ENCODE peak calls at places on chromosomes 11 and 22, in eight cellular contexts. One of them, this sample, is unnamed.
A peak's percentile ranks its signal among the peaks of the same experiment; 100 is the strongest.

GRCh38 chr11:28835790-28836189 is 727.6 kb downstream of the METTL15 start:
- DNase-seq in CD4-positive, CD25-positive, alpha-beta regulatory T cell: no peak
- DNase-seq in IMR-90: peak; percentile 57
- DNase-seq in CD8-positive, alpha-beta T cell: no peak
- DNase-seq in K562: no peak
- DNase-seq in gastrocnemius medialis: no peak
- DNase-seq in mammary epithelial cell: peak; percentile 51
- DNase-seq in lung: no peak
- DNase-seq in this sample: no peak

GRCh38 chr11:100671471-100671870 is 15.6 kb upstream of the ARHGAP42 start:
- DNase-seq in CD4-positive, CD25-positive, alpha-beta regulatory T cell: no peak
- DNase-seq in IMR-90: peak; percentile 44
- DNase-seq in CD8-positive, alpha-beta T cell: no peak
- DNase-seq in K562: no peak
- DNase-seq in gastrocnemius medialis: no peak
- DNase-seq in mammary epithelial cell: no peak
- DNase-seq in lung: no peak
- DNase-seq in this sample: no peak

GRCh38 chr11:31397239-31397834 is 27.7 kb downstream of the DNAJC24 start:
- DNase-seq in CD4-positive, CD25-positive, alpha-beta regulatory T cell: no peak
- DNase-seq in IMR-90: peak; percentile 22
- DNase-seq in CD8-positive, alpha-beta T cell: no peak
- DNase-seq in K562: peak; percentile 23
- DNase-seq in gastrocnemius medialis: no peak
- DNase-seq in mammary epithelial cell: peak; percentile 2
- DNase-seq in lung: no peak
- DNase-seq in this sample: no peak

GRCh38 chr22:20185750-20186149 is 34.9 kb upstream of the CCDC188 start:
- DNase-seq in CD4-positive, CD25-positive, alpha-beta regulatory T cell: no peak
- DNase-seq in IMR-90: no peak
- DNase-seq in CD8-positive, alpha-beta T cell: no peak
- DNase-seq in K562: no peak
- DNase-seq in gastrocnemius medialis: no peak
- DNase-seq in mammary epithelial cell: no peak
- DNase-seq in lung: no peak
- DNase-seq in this sample: no peak

GRCh38 chr11:27968461-27968860 is 139.5 kb downstream of the KIF18A start:
- DNase-seq in CD4-positive, CD25-positive, alpha-beta regulatory T cell: no peak
- DNase-seq in IMR-90: no peak
- DNase-seq in CD8-positive, alpha-beta T cell: no peak
- DNase-seq in K562: no peak
- DNase-seq in gastrocnemius medialis: no peak
- DNase-seq in mammary epithelial cell: no peak
- DNase-seq in lung: no peak
- DNase-seq in this sample: no peak

GRCh38 chr11:118175031-118175531 is 1.4 kb downstream of the SCN2B start:
- DNase-seq in CD4-positive, CD25-positive, alpha-beta regulatory T cell: no peak
- DNase-seq in IMR-90: peak; percentile 62
- DNase-seq in CD8-positive, alpha-beta T cell: no peak
- DNase-seq in K562: no peak
- DNase-seq in gastrocnemius medialis: peak; percentile 35
- DNase-seq in mammary epithelial cell: peak; percentile 75
- DNase-seq in lung: no peak
- DNase-seq in this sample: no peak

GRCh38 chr11:55970935-55971334 is 1.2 kb upstream of the OR10AG1 start:
- DNase-seq in CD4-positive, CD25-positive, alpha-beta regulatory T cell: no peak
- DNase-seq in IMR-90: no peak
- DNase-seq in CD8-positive, alpha-beta T cell: no peak
- DNase-seq in K562: no peak
- DNase-seq in gastrocnemius medialis: no peak
- DNase-seq in mammary epithelial cell: no peak
- DNase-seq in lung: no peak
- DNase-seq in this sample: no peak

GRCh38 chr11:120956710-120957500 is 67.0 kb upstream of the TBCEL start:
- DNase-seq in CD4-positive, CD25-positive, alpha-beta regulatory T cell: no peak
- DNase-seq in IMR-90: no peak
- DNase-seq in CD8-positive, alpha-beta T cell: no peak
- DNase-seq in K562: no peak
- DNase-seq in gastrocnemius medialis: no peak
- DNase-seq in mammary epithelial cell: peak; percentile 18
- DNase-seq in lung: no peak
- DNase-seq in this sample: no peak

GRCh38 chr11:102457865-102458264 is 5.3 kb upstream of the TMEM123 start:
- DNase-seq in CD4-positive, CD25-positive, alpha-beta regulatory T cell: no peak
- DNase-seq in IMR-90: no peak
- DNase-seq in CD8-positive, alpha-beta T cell: no peak
- DNase-seq in K562: no peak
- DNase-seq in gastrocnemius medialis: no peak
- DNase-seq in mammary epithelial cell: no peak
- DNase-seq in lung: no peak
- DNase-seq in this sample: no peak

GRCh38 chr11:15095736-15096228 is 18.9 kb upstream of the INSC start:
- DNase-seq in CD4-positive, CD25-positive, alpha-beta regulatory T cell: no peak
- DNase-seq in IMR-90: no peak
- DNase-seq in CD8-positive, alpha-beta T cell: no peak
- DNase-seq in K562: no peak
- DNase-seq in gastrocnemius medialis: no peak
- DNase-seq in mammary epithelial cell: peak; percentile 77
- DNase-seq in lung: no peak
- DNase-seq in this sample: no peak

GRCh38 chr22:20748820-20749428 is 25.0 kb upstream of the SERPIND1 start:
- DNase-seq in CD4-positive, CD25-positive, alpha-beta regulatory T cell: no peak
- DNase-seq in IMR-90: peak; percentile 52
- DNase-seq in CD8-positive, alpha-beta T cell: no peak
- DNase-seq in K562: no peak
- DNase-seq in gastrocnemius medialis: no peak
- DNase-seq in mammary epithelial cell: no peak
- DNase-seq in lung: no peak
- DNase-seq in this sample: no peak

GRCh38 chr22:48531721-48532435 is 1295.8 kb downstream of the BRD1 start:
- DNase-seq in CD4-positive, CD25-positive, alpha-beta regulatory T cell: no peak
- DNase-seq in IMR-90: no peak
- DNase-seq in CD8-positive, alpha-beta T cell: no peak
- DNase-seq in K562: no peak
- DNase-seq in gastrocnemius medialis: no peak
- DNase-seq in mammary epithelial cell: no peak
- DNase-seq in lung: no peak
- DNase-seq in this sample: no peak

GRCh38 chr11:1943977-1944376 is 3.2 kb upstream of the MRPL23 start:
- DNase-seq in CD4-positive, CD25-positive, alpha-beta regulatory T cell: no peak
- DNase-seq in IMR-90: peak; percentile 5
- DNase-seq in CD8-positive, alpha-beta T cell: no peak
- DNase-seq in K562: no peak
- DNase-seq in gastrocnemius medialis: peak; percentile 1
- DNase-seq in mammary epithelial cell: peak; percentile 76
- DNase-seq in lung: peak; percentile 28
- DNase-seq in this sample: peak; percentile 54

GRCh38 chr22:43570531-43571144 is 158.8 kb downstream of the MPPED1 start:
- DNase-seq in CD4-positive, CD25-positive, alpha-beta regulatory T cell: no peak
- DNase-seq in IMR-90: no peak
- DNase-seq in CD8-positive, alpha-beta T cell: no peak
- DNase-seq in K562: no peak
- DNase-seq in gastrocnemius medialis: no peak
- DNase-seq in mammary epithelial cell: no peak
- DNase-seq in lung: no peak
- DNase-seq in this sample: no peak

GRCh38 chr11:4891996-4892640 is 10.4 kb downstream of the OR51T1 start:
- DNase-seq in CD4-positive, CD25-positive, alpha-beta regulatory T cell: no peak
- DNase-seq in IMR-90: peak; percentile 93
- DNase-seq in CD8-positive, alpha-beta T cell: no peak
- DNase-seq in K562: peak; percentile 49
- DNase-seq in gastrocnemius medialis: no peak
- DNase-seq in mammary epithelial cell: peak; percentile 82
- DNase-seq in lung: no peak
- DNase-seq in this sample: no peak

GRCh38 chr11:122863704-122864326 is 18.7 kb upstream of the JHY start:
- DNase-seq in CD4-positive, CD25-positive, alpha-beta regulatory T cell: no peak
- DNase-seq in IMR-90: peak; percentile 50
- DNase-seq in CD8-positive, alpha-beta T cell: peak; percentile 41
- DNase-seq in K562: peak; percentile 42
- DNase-seq in gastrocnemius medialis: no peak
- DNase-seq in mammary epithelial cell: no peak
- DNase-seq in lung: no peak
- DNase-seq in this sample: peak; percentile 69

GRCh38 chr11:45393334-45393733 is 107.2 kb upstream of the SYT13 start:
- DNase-seq in CD4-positive, CD25-positive, alpha-beta regulatory T cell: no peak
- DNase-seq in IMR-90: no peak
- DNase-seq in CD8-positive, alpha-beta T cell: no peak
- DNase-seq in K562: no peak
- DNase-seq in gastrocnemius medialis: no peak
- DNase-seq in mammary epithelial cell: no peak
- DNase-seq in lung: no peak
- DNase-seq in this sample: peak; percentile 31

GRCh38 chr11:45392621-45393183 is 106.6 kb upstream of the SYT13 start:
- DNase-seq in CD4-positive, CD25-positive, alpha-beta regulatory T cell: no peak
- DNase-seq in IMR-90: no peak
- DNase-seq in CD8-positive, alpha-beta T cell: no peak
- DNase-seq in K562: no peak
- DNase-seq in gastrocnemius medialis: no peak
- DNase-seq in mammary epithelial cell: no peak
- DNase-seq in lung: no peak
- DNase-seq in this sample: peak; percentile 64

GRCh38 chr11:45393826-45394225 is 107.7 kb upstream of the SYT13 start:
- DNase-seq in CD4-positive, CD25-positive, alpha-beta regulatory T cell: no peak
- DNase-seq in IMR-90: no peak
- DNase-seq in CD8-positive, alpha-beta T cell: no peak
- DNase-seq in K562: no peak
- DNase-seq in gastrocnemius medialis: no peak
- DNase-seq in mammary epithelial cell: no peak
- DNase-seq in lung: no peak
- DNase-seq in this sample: no peak

GRCh38 chr11:45394294-45395085 is 108.3 kb upstream of the SYT13 start:
- DNase-seq in CD4-positive, CD25-positive, alpha-beta regulatory T cell: no peak
- DNase-seq in IMR-90: no peak
- DNase-seq in CD8-positive, alpha-beta T cell: no peak
- DNase-seq in K562: no peak
- DNase-seq in gastrocnemius medialis: no peak
- DNase-seq in mammary epithelial cell: no peak
- DNase-seq in lung: no peak
- DNase-seq in this sample: peak; percentile 50

GRCh38 chr11:45395421-45395820 is 109.3 kb upstream of the SYT13 start:
- DNase-seq in CD4-positive, CD25-positive, alpha-beta regulatory T cell: no peak
- DNase-seq in IMR-90: no peak
- DNase-seq in CD8-positive, alpha-beta T cell: no peak
- DNase-seq in K562: no peak
- DNase-seq in gastrocnemius medialis: no peak
- DNase-seq in mammary epithelial cell: no peak
- DNase-seq in lung: no peak
- DNase-seq in this sample: no peak
- H3K4me1 ChIP-seq in CD4-positive, CD25-positive, alpha-beta regulatory T cell: no peaks in the 10 kb centered on the region
- H3K4me1 ChIP-seq in IMR-90: no peaks in the 10 kb centered on the region
- H3K4me1 ChIP-seq in CD8-positive, alpha-beta T cell: no peaks in the 10 kb centered on the region
- H3K4me1 ChIP-seq in K562: no peaks in the 10 kb centered on the region
- H3K4me1 ChIP-seq in gastrocnemius medialis: no peaks in the 10 kb centered on the region
- H3K4me1 ChIP-seq in mammary epithelial cell: no peaks in the 10 kb centered on the region
- H3K4me1 ChIP-seq in lung: no peaks in the 10 kb centered on the region
- H3K4me1 ChIP-seq in this sample: no peaks in the 10 kb centered on the region

DNA sequence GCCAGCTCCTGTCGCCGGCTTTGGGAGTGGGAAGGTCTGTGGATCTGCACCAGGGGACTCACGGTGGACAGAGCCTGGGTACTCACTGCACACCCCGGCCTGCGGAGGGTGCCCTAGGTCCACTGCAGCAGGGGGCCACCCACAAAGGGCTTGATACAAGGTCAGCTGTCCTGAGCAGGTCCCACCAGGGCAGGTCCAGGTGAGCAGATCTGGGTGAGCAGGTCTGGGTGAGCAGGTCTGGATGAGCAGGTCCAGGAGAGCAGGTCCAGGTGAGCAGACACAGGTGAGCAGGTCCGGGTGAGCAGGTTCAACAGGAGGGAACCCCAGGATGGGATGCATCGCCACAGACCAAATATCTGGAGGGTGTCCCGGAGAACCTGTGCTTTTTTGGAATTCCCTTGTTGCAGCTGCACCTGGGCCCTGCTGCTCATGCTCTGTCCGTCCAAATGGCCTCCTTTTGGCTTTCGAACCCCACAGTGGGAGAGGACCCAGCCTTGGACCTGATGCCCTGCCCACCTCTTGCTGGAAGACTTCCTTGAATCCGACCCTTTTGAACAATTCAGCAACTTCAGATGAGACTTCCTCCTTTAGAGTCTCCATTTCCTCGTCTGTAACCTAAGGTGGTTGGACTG is 485.3 kb downstream of the TBC1D22A start:
- DNase-seq in CD4-positive, CD25-positive, alpha-beta regulatory T cell: no peak
- DNase-seq in IMR-90: no peak
- DNase-seq in CD8-positive, alpha-beta T cell: no peak
- DNase-seq in K562: no peak
- DNase-seq in gastrocnemius medialis: no peak
- DNase-seq in mammary epithelial cell: no peak
- DNase-seq in lung: peak; percentile 27
- DNase-seq in this sample: no peak
- H3K9me3 ChIP-seq in CD4-positive, CD25-positive, alpha-beta regulatory T cell: no peaks in the 10 kb centered on the region
- H3K9me3 ChIP-seq in IMR-90: no peaks in the 10 kb centered on the region
- H3K9me3 ChIP-seq in CD8-positive, alpha-beta T cell: no peaks in the 10 kb centered on the region
- H3K9me3 ChIP-seq in K562: no peaks in the 10 kb centered on the region
- H3K9me3 ChIP-seq in gastrocnemius medialis: no peaks in the 10 kb centered on the region
- H3K9me3 ChIP-seq in mammary epithelial cell: peaks cover 21% of the 10 kb centered on the region
- H3K9me3 ChIP-seq in lung: peaks cover 6% of the 10 kb centered on the region
- H3K9me3 ChIP-seq in this sample: no peaks in the 10 kb centered on the region

GRCh38 chr22:28581020-28581419 is 98.6 kb downstream of the TTC28 start:
- DNase-seq in CD4-positive, CD25-positive, alpha-beta regulatory T cell: no peak
- DNase-seq in IMR-90: no peak
- DNase-seq in CD8-positive, alpha-beta T cell: no peak
- DNase-seq in K562: no peak
- DNase-seq in gastrocnemius medialis: no peak
- DNase-seq in mammary epithelial cell: no peak
- DNase-seq in lung: no peak
- DNase-seq in this sample: no peak

GRCh38 chr22:28585324-28585723 is 94.3 kb downstream of the TTC28 start:
- DNase-seq in CD4-positive, CD25-positive, alpha-beta regulatory T cell: no peak
- DNase-seq in IMR-90: no peak
- DNase-seq in CD8-positive, alpha-beta T cell: no peak
- DNase-seq in K562: no peak
- DNase-seq in gastrocnemius medialis: no peak
- DNase-seq in mammary epithelial cell: no peak
- DNase-seq in lung: no peak
- DNase-seq in this sample: no peak

DNA sequence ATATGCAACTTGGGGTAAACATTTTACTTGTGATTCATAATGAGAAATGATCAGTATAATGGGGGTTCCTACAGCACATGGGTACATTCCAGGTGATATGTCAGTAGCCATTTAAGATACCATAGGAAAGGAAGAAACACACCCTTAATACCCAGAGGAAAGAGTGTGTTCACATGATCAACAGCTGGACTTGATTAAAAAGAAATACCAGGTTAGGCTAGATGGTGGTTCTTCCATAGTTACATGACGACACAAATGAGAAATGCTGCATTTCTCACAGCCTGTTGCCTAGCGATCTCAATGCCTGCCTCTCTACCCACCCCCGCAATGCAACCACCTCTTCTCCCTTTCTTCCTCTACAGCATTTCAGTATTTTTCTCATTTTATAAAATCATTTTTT is 96.8 kb downstream of the TTC28 start:
- DNase-seq in CD4-positive, CD25-positive, alpha-beta regulatory T cell: no peak
- DNase-seq in IMR-90: peak; percentile 81
- DNase-seq in CD8-positive, alpha-beta T cell: no peak
- DNase-seq in K562: no peak
- DNase-seq in gastrocnemius medialis: no peak
- DNase-seq in mammary epithelial cell: peak; percentile 42
- DNase-seq in lung: no peak
- DNase-seq in this sample: no peak
- H3K4me3 ChIP-seq in CD4-positive, CD25-positive, alpha-beta regulatory T cell: no peak overlapping the region
- H3K4me3 ChIP-seq in IMR-90: no peak overlapping the region
- H3K4me3 ChIP-seq in CD8-positive, alpha-beta T cell: no peak overlapping the region
- H3K4me3 ChIP-seq in K562: no peak overlapping the region
- H3K4me3 ChIP-seq in gastrocnemius medialis: no peak overlapping the region
- H3K4me3 ChIP-seq in mammary epithelial cell: no peak overlapping the region
- H3K4me3 ChIP-seq in lung: no peak overlapping the region
- H3K4me3 ChIP-seq in this sample: no peak overlapping the region

GRCh38 chr11:5922749-5923426 is 19.2 kb upstream of the OR56A3 start:
- DNase-seq in CD4-positive, CD25-positive, alpha-beta regulatory T cell: no peak
- DNase-seq in IMR-90: no peak
- DNase-seq in CD8-positive, alpha-beta T cell: no peak
- DNase-seq in K562: no peak
- DNase-seq in gastrocnemius medialis: no peak
- DNase-seq in mammary epithelial cell: peak; percentile 94
- DNase-seq in lung: no peak
- DNase-seq in this sample: no peak
- H3K4me1 ChIP-seq in CD4-positive, CD25-positive, alpha-beta regulatory T cell: no peaks in the 10 kb centered on the region
- H3K4me1 ChIP-seq in IMR-90: no peaks in the 10 kb centered on the region
- H3K4me1 ChIP-seq in CD8-positive, alpha-beta T cell: no peaks in the 10 kb centered on the region
- H3K4me1 ChIP-seq in K562: no peaks in the 10 kb centered on the region
- H3K4me1 ChIP-seq in gastrocnemius medialis: no peaks in the 10 kb centered on the region
- H3K4me1 ChIP-seq in mammary epithelial cell: peaks cover 5% of the 10 kb centered on the region
- H3K4me1 ChIP-seq in lung: no peaks in the 10 kb centered on the region
- H3K4me1 ChIP-seq in this sample: no peaks in the 10 kb centered on the region